ENCODE peak calls at places on chromosomes 12 and 14, in five cellular contexts. One of them, this sample, is unnamed.

GRCh38 chr12:2339022-2339431 is 286.2 kb downstream of the CACNA1C start:
- DNase-seq in pancreas: no peak
- DNase-seq in substantia nigra: no peak
- DNase-seq in AG08395: no peak
- DNase-seq in globus pallidus: no peak
- DNase-seq in this sample: peak; percentile 63

GRCh38 chr12:67352682-67353081 is 83.5 kb downstream of the CAND1 start:
- DNase-seq in pancreas: no peak
- DNase-seq in AG08395: no peak
- DNase-seq in globus pallidus: no peak
- DNase-seq in substantia nigra: no peak
- DNase-seq in this sample: no peak

GRCh38 chr12:122795807-122796206 is 21.4 kb downstream of the CCDC62 start:
- DNase-seq in globus pallidus: no peak
- DNase-seq in pancreas: no peak
- DNase-seq in AG08395: no peak
- DNase-seq in substantia nigra: no peak
- DNase-seq in this sample: no peak

GRCh38 chr12:68768431-68768934 is 22.5 kb downstream of the SLC35E3 start:
- DNase-seq in pancreas: no peak
- DNase-seq in globus pallidus: no peak
- DNase-seq in substantia nigra: no peak
- DNase-seq in AG08395: no peak
- DNase-seq in this sample: no peak

GRCh38 chr12:6084261-6084968 is 40.1 kb downstream of the VWF start:
- DNase-seq in AG08395: peak; percentile 59
- DNase-seq in globus pallidus: peak; percentile 56
- DNase-seq in substantia nigra: peak; percentile 17
- DNase-seq in pancreas: no peak
- DNase-seq in this sample: peak; percentile 75

GRCh38 chr12:10889226-10889625 is 5.2 kb upstream of the PRH1 start:
- DNase-seq in substantia nigra: no peak
- DNase-seq in AG08395: no peak
- DNase-seq in globus pallidus: no peak
- DNase-seq in pancreas: no peak
- DNase-seq in this sample: no peak

GRCh38 chr12:90621927-90622326 is 333.0 kb downstream of the CCER1 start:
- DNase-seq in globus pallidus: no peak
- DNase-seq in substantia nigra: no peak
- DNase-seq in pancreas: no peak
- DNase-seq in AG08395: peak; percentile 37
- DNase-seq in this sample: peak; percentile 32

GRCh38 chr12:94545937-94546771 is 86.5 kb upstream of the CEP83 start:
- DNase-seq in AG08395: peak; percentile 60
- DNase-seq in pancreas: peak; percentile 43
- DNase-seq in globus pallidus: no peak
- DNase-seq in substantia nigra: peak; percentile 19
- DNase-seq in this sample: peak; percentile 47

GRCh38 chr12:541676-542289 is 82.0 kb downstream of the B4GALNT3 start:
- DNase-seq in AG08395: no peak
- DNase-seq in pancreas: no peak
- DNase-seq in globus pallidus: no peak
- DNase-seq in substantia nigra: no peak
- DNase-seq in this sample: no peak

GRCh38 chr12:104011265-104011664 is 38.7 kb downstream of the GLT8D2 start:
- DNase-seq in AG08395: peak; percentile 69
- DNase-seq in pancreas: no peak
- DNase-seq in globus pallidus: no peak
- DNase-seq in substantia nigra: no peak
- DNase-seq in this sample: peak; percentile 84

GRCh38 chr12:116406529-116406928 is 129.0 kb upstream of the MED13L start:
- DNase-seq in substantia nigra: peak; percentile 14
- DNase-seq in globus pallidus: peak; percentile 24
- DNase-seq in AG08395: peak; percentile 93
- DNase-seq in pancreas: peak; percentile 38
- DNase-seq in this sample: peak; percentile 94

GRCh38 chr12:96239711-96240234 is 45.6 kb downstream of the ELK3 start:
- DNase-seq in pancreas: no peak
- DNase-seq in substantia nigra: no peak
- DNase-seq in globus pallidus: no peak
- DNase-seq in AG08395: peak; percentile 35
- DNase-seq in this sample: peak; percentile 82

GRCh38 chr12:62435337-62436163 is 31.1 kb upstream of the MON2 start:
- DNase-seq in AG08395: peak; percentile 65
- DNase-seq in substantia nigra: peak; percentile 37
- DNase-seq in pancreas: peak; percentile 51
- DNase-seq in globus pallidus: peak; percentile 54
- DNase-seq in this sample: peak; percentile 62

GRCh38 chr14:67554341-67554740 is 21.3 kb downstream of the PLEKHH1 start:
- DNase-seq in AG08395: no peak
- DNase-seq in pancreas: no peak
- DNase-seq in globus pallidus: no peak
- DNase-seq in substantia nigra: no peak
- DNase-seq in this sample: no peak

GRCh38 chr12:78562358-78563205 is 302.0 kb upstream of the SYT1 start:
- DNase-seq in pancreas: no peak
- DNase-seq in globus pallidus: no peak
- DNase-seq in AG08395: no peak
- DNase-seq in substantia nigra: no peak
- DNase-seq in this sample: peak; percentile 19

GRCh38 chr12:62542814-62543213 is 76.2 kb downstream of the MON2 start:
- DNase-seq in AG08395: no peak
- DNase-seq in pancreas: no peak
- DNase-seq in globus pallidus: no peak
- DNase-seq in substantia nigra: no peak
- DNase-seq in this sample: no peak

GRCh38 chr12:46473634-46474201 is 101.1 kb upstream of the SLC38A2 start:
- DNase-seq in globus pallidus: peak; percentile 37
- DNase-seq in AG08395: peak; percentile 90
- DNase-seq in substantia nigra: no peak
- DNase-seq in pancreas: peak; percentile 70
- DNase-seq in this sample: peak; percentile 94

GRCh38 chr14:34223302-34224150 is 238.5 kb downstream of the SPTSSA start:
- DNase-seq in AG08395: no peak
- DNase-seq in substantia nigra: no peak
- DNase-seq in globus pallidus: no peak
- DNase-seq in pancreas: no peak
- DNase-seq in this sample: no peak

GRCh38 chr12:5648692-5649338 is 216.9 kb downstream of the NTF3 start:
- DNase-seq in pancreas: no peak
- DNase-seq in AG08395: peak; percentile 56
- DNase-seq in substantia nigra: no peak
- DNase-seq in globus pallidus: no peak
- DNase-seq in this sample: peak; percentile 57

GRCh38 chr12:13603951-13604350 is 377.5 kb downstream of the GRIN2B start:
- DNase-seq in pancreas: no peak
- DNase-seq in substantia nigra: no peak
- DNase-seq in AG08395: no peak
- DNase-seq in globus pallidus: no peak
- DNase-seq in this sample: no peak

GRCh38 chr12:4449862-4450222 is 4.2 kb upstream of the FGF6 start:
- DNase-seq in AG08395: no peak
- DNase-seq in globus pallidus: no peak
- DNase-seq in substantia nigra: no peak
- DNase-seq in pancreas: peak; percentile 21
- DNase-seq in this sample: no peak

GRCh38 chr12:5217936-5218335 is 174.3 kb downstream of the KCNA5 start:
- DNase-seq in globus pallidus: no peak
- DNase-seq in AG08395: no peak
- DNase-seq in pancreas: no peak
- DNase-seq in substantia nigra: no peak
- DNase-seq in this sample: no peak

GRCh38 chr12:120115692-120116442 is 686 bp downstream of the RAB35 start:
- DNase-seq in substantia nigra: peak; percentile 8
- DNase-seq in pancreas: peak; percentile 33
- DNase-seq in globus pallidus: no peak
- DNase-seq in AG08395: peak; percentile 49
- DNase-seq in this sample: peak; percentile 39

GRCh38 chr12:11630046-11630706 is 19.3 kb upstream of the ETV6 start:
- DNase-seq in pancreas: no peak
- DNase-seq in globus pallidus: no peak
- DNase-seq in AG08395: no peak
- DNase-seq in substantia nigra: peak; percentile 39
- DNase-seq in this sample: no peak

GRCh38 chr12:80129895-80130535 is 30.7 kb downstream of the OTOGL start:
- DNase-seq in pancreas: no peak
- DNase-seq in substantia nigra: no peak
- DNase-seq in globus pallidus: no peak
- DNase-seq in AG08395: peak; percentile 35
- DNase-seq in this sample: peak; percentile 84

GRCh38 chr14:100528962-100529560 is 58.2 kb downstream of the BEGAIN start:
- DNase-seq in globus pallidus: no peak
- DNase-seq in pancreas: no peak
- DNase-seq in substantia nigra: no peak
- DNase-seq in AG08395: no peak
- DNase-seq in this sample: no peak

GRCh38 chr12:95337176-95337575 is 119.6 kb downstream of the VEZT start:
- DNase-seq in pancreas: no peak
- DNase-seq in substantia nigra: no peak
- DNase-seq in AG08395: peak; percentile 34
- DNase-seq in globus pallidus: no peak
- DNase-seq in this sample: peak; percentile 87

GRCh38 chr14:90886297-90886830 is 70.1 kb upstream of the TTC7B start:
- DNase-seq in substantia nigra: no peak
- DNase-seq in AG08395: no peak
- DNase-seq in pancreas: no peak
- DNase-seq in globus pallidus: no peak
- DNase-seq in this sample: no peak

GRCh38 chr12:37666069-37666781 is 650.3 kb upstream of the ALG10B start:
- DNase-seq in AG08395: no peak
- DNase-seq in pancreas: no peak
- DNase-seq in globus pallidus: no peak
- DNase-seq in substantia nigra: no peak
- DNase-seq in this sample: no peak

GRCh38 chr14:32826404-32827082 is 112.1 kb upstream of the NPAS3 start:
- DNase-seq in pancreas: no peak
- DNase-seq in AG08395: no peak
- DNase-seq in substantia nigra: peak; percentile 62
- DNase-seq in globus pallidus: peak; percentile 92
- DNase-seq in this sample: peak; percentile 8

GRCh38 chr12:58283553-58283952 is 342.2 kb downstream of the ATP23 start:
- DNase-seq in globus pallidus: no peak
- DNase-seq in AG08395: no peak
- DNase-seq in pancreas: no peak
- DNase-seq in substantia nigra: no peak
- DNase-seq in this sample: no peak

GRCh38 chr12:111788178-111788654 is 21.5 kb downstream of the ALDH2 start:
- DNase-seq in substantia nigra: peak; percentile 13
- DNase-seq in globus pallidus: peak; percentile 20
- DNase-seq in pancreas: peak; percentile 75
- DNase-seq in AG08395: peak; percentile 34
- DNase-seq in this sample: peak; percentile 84

GRCh38 chr12:75722714-75723200 is 211.3 kb upstream of the KRR1 start:
- DNase-seq in globus pallidus: peak; percentile 87
- DNase-seq in AG08395: peak; percentile 79
- DNase-seq in pancreas: peak; percentile 30
- DNase-seq in substantia nigra: peak; percentile 65
- DNase-seq in this sample: peak; percentile 94

GRCh38 chr12:119171266-119171665 is 7.5 kb upstream of the HSPB8 start:
- DNase-seq in AG08395: no peak
- DNase-seq in substantia nigra: no peak
- DNase-seq in globus pallidus: no peak
- DNase-seq in pancreas: no peak
- DNase-seq in this sample: no peak